ENCODE peak calls at places on chromosomes 2 and 18, in six cellular contexts. K is fibroblast of mammary gland; J is left ventricle myocardium superior; P is stimulated activated CD8-positive, alpha-beta memory T cell treated with anti-CD3 and anti-CD28 coated beads, Interleukin-12 subunit alpha, Interleukin-12 subunit beta, amount 100 ng/mL, for 1 hour; A is posterior vena cava; I is stimulated activated CD4-positive, alpha-beta T cell treated with anti-CD3 and anti-CD28 coated beads, Interleukin-2, amount 100 ng/mL, for 48 hours. M is an unnamed sample.

GRCh38 chr2:113117594-113118262 is 9.7 kb upstream of the IL1RN start:
- DNase-seq in P (no peak), K (peak), J (no peak), A (peak), I (peak), M (peak)

GRCh38 chr2:145186303-145186702 is 666.4 kb upstream of the ZEB2 start:
- DNase-seq in J (peak), K (peak), I (no peak), A (no peak), P (no peak), M (no peak)

GRCh38 chr2:82748653-82749052 is 1710.4 kb downstream of the SUCLG1 start:
- DNase-seq in J (no peak), P (no peak), K (no peak), A (no peak), I (no peak), M (no peak)

GRCh38 chr2:20615466-20616241 is 35.2 kb downstream of the HS1BP3 start:
- DNase-seq in P (no peak), I (no peak), J (peak), K (no peak), A (peak), M (no peak)

GRCh38 chr2:120245933-120246332 is 6.7 kb upstream of the RALB start:
- DNase-seq in I (no peak), J (no peak), A (peak), K (no peak), P (no peak), M (no peak)

GRCh38 chr18:58756148-58756547 is 84.9 kb downstream of the MALT1 start:
- DNase-seq in K (no peak), J (no peak), I (no peak), P (no peak), A (no peak), M (no peak)

GRCh38 chr2:189557373-189557772 is 23.2 kb downstream of the SLC40A1 start:
- DNase-seq in P (no peak), I (no peak), A (no peak), K (no peak), J (no peak), M (no peak)

GRCh38 chr2:8059255-8059654 is 622.6 kb upstream of the ID2 start:
- DNase-seq in K (no peak), I (no peak), J (no peak), P (no peak), A (no peak), M (no peak)

GRCh38 chr18:76273956-76274355 is 221.1 kb downstream of the ZNF516 start:
- DNase-seq in J (no peak), P (no peak), A (no peak), I (no peak), K (no peak), M (no peak)

GRCh38 chr18:34834897-34835296 is 124.8 kb downstream of the DTNA start:
- DNase-seq in A (no peak), K (peak), P (no peak), J (no peak), I (no peak), M (no peak)

GRCh38 chr2:236745420-236746210 is 176.0 kb downstream of the ACKR3 start:
- DNase-seq in I (no peak), P (no peak), J (no peak), A (no peak), K (peak), M (no peak)

GRCh38 chr2:182015334-182016109 is 29.9 kb downstream of the PPP1R1C start:
- DNase-seq in K (no peak), I (no peak), A (no peak), P (no peak), J (no peak), M (no peak)

GRCh38 chr2:240437861-240438809 is 2.7 kb downstream of the GPC1 start:
- DNase-seq in P (peak), A (peak), J (peak), I (peak), K (peak), M (peak)

GRCh38 chr2:121501070-121501469 is 29.6 kb upstream of the RNU4ATAC start:
- DNase-seq in K (peak), J (no peak), P (no peak), I (no peak), A (no peak), M (no peak)

GRCh38 chr2:144014108-144014507 is 505.8 kb downstream of the ZEB2 start:
- DNase-seq in P (no peak), J (no peak), K (peak), A (no peak), I (no peak), M (no peak)

GRCh38 chr2:108853421-108853820 is 66.8 kb downstream of the CCDC138 start:
- DNase-seq in K (no peak), A (no peak), J (no peak), P (no peak), I (no peak), M (no peak)

GRCh38 chr2:129189617-129190016 is 789.8 kb upstream of the RAB6C start:
- DNase-seq in P (no peak), A (no peak), J (no peak), K (no peak), I (no peak), M (no peak)

GRCh38 chr2:212723226-212723625 is 184.6 kb upstream of the ERBB4 start:
- DNase-seq in J (no peak), P (no peak), A (no peak), I (no peak), K (peak), M (no peak)

GRCh38 chr2:222283634-222284033 is 15.2 kb downstream of the PAX3 start:
- DNase-seq in K (no peak), A (no peak), J (no peak), P (no peak), I (no peak), M (no peak)

GRCh38 chr2:33214436-33214835 is 262.0 kb upstream of the RASGRP3 start:
- DNase-seq in I (no peak), P (no peak), A (no peak), K (no peak), J (no peak), M (no peak)

GRCh38 chr2:197863744-197864143 is 59.4 kb downstream of the PLCL1 start:
- DNase-seq in K (no peak), J (no peak), P (no peak), I (no peak), A (no peak), M (no peak)

GRCh38 chr2:64574871-64575270 is 50.7 kb downstream of the AFTPH start:
- DNase-seq in P (no peak), J (no peak), K (no peak), I (no peak), A (no peak), M (no peak)

GRCh38 chr2:44759823-44760222 is 181.7 kb upstream of the SIX3 start:
- DNase-seq in I (no peak), J (no peak), P (no peak), A (no peak), K (peak), M (no peak)

GRCh38 chr2:96860065-96861029 is 2.5 kb upstream of the ANKRD39 start:
- DNase-seq in P (no peak), I (no peak), A (no peak), K (no peak), J (no peak), M (no peak)

GRCh38 chr2:109402180-109402579 is 211.6 kb downstream of the SEPTIN10 start:
- DNase-seq in J (no peak), P (no peak), A (no peak), I (no peak), K (no peak), M (no peak)

GRCh38 chr2:132605236-132606180 is 64.5 kb downstream of the LYPD1 start:
- DNase-seq in J (no peak), A (peak), P (no peak), I (no peak), K (no peak), M (no peak)

GRCh38 chr18:49018553-49018943 is 67.8 kb upstream of the SMAD7 start:
- DNase-seq in A (no peak), I (no peak), J (no peak), P (no peak), K (no peak), M (no peak)

GRCh38 chr2:147197754-147198153 is 647.1 kb upstream of the ACVR2A start:
- DNase-seq in I (no peak), A (no peak), J (no peak), P (no peak), K (no peak), M (no peak)

GRCh38 chr2:54589340-54590215 is 133.5 kb downstream of the SPTBN1 start:
- DNase-seq in A (no peak), P (no peak), K (no peak), I (no peak), J (no peak), M (peak)

GRCh38 chr2:14831458-14831857 is 198.9 kb downstream of the LRATD1 start:
- DNase-seq in P (no peak), K (peak), I (no peak), J (no peak), A (no peak), M (no peak)